ENCODE peak calls at places on chromosome 13, in four cellular contexts. H is aorta, Z is pancreas, O is PC-9. X is an unnamed sample.
A peak's percentile ranks its signal among the peaks of the same experiment; 100 is the strongest.

GRCh38 chr13:84088996-84089395 is 206.7 kb upstream of the SLITRK1 start:
- DNase-seq in H (no peak), Z (no peak), O (no peak), X (no peak)

GRCh38 chr13:65582160-65582559 is 1648.0 kb downstream of the PCDH9 start:
- DNase-seq in H (no peak), Z (no peak), O (no peak), X (no peak)

GRCh38 chr13:51364404-51365008 is 25.0 kb downstream of the SERPINE3 start:
- DNase-seq in H (no peak), Z (no peak), O (no peak), X (no peak)

GRCh38 chr13:81990652-81991051 is 1649.7 kb upstream of the SPRY2 start:
- DNase-seq in H (no peak), Z (no peak), O (no peak), X (no peak)

GRCh38 chr13:45402641-45403040 is 15.5 kb downstream of the SLC25A30 start:
- DNase-seq in H (no peak), Z (peak; percentile 12), O (no peak), X (no peak)

GRCh38 chr13:49897713-49898112 is 38.4 kb downstream of the SPRYD7 start:
- DNase-seq in H (no peak), Z (no peak), O (no peak), X (no peak)

GRCh38 chr13:66265446-66265845 is 964.7 kb downstream of the PCDH9 start:
- DNase-seq in H (no peak), Z (no peak), O (no peak), X (no peak)

GRCh38 chr13:47372742-47373141 is 475.9 kb upstream of the HTR2A start:
- DNase-seq in H (no peak), Z (no peak), O (no peak), X (no peak)

GRCh38 chr13:95067303-95067702 is 233.9 kb downstream of the ABCC4 start:
- DNase-seq in H (no peak), Z (no peak), O (no peak), X (no peak)

GRCh38 chr13:105721056-105721455 is 814.4 kb downstream of the EFNB2 start:
- DNase-seq in H (no peak), Z (no peak), O (no peak), X (no peak)

GRCh38 chr13:99059498-99060070 is 81.7 kb upstream of the DOCK9 start:
- DNase-seq in H (no peak), Z (no peak), O (no peak), X (no peak)

GRCh38 chr13:36261976-36262375 is 35.6 kb downstream of the CCDC169 start:
- DNase-seq in H (no peak), Z (no peak), O (no peak), X (no peak)

GRCh38 chr13:102597029-102598015 is 536 bp downstream of the TPP2 start:
- DNase-seq in H (peak; percentile 63), Z (no peak), O (peak; percentile 6), X (peak; percentile 13)

GRCh38 chr13:102598061-102598460 is 1.3 kb downstream of the TPP2 start:
- DNase-seq in H (no peak), Z (no peak), O (no peak), X (peak; percentile 12)

GRCh38 chr13:102596147-102597028 is at the start of gene TPP2:
- DNase-seq in H (peak; percentile 100), Z (peak; percentile 99), O (peak; percentile 99), X (peak; percentile 98)

DNA sequence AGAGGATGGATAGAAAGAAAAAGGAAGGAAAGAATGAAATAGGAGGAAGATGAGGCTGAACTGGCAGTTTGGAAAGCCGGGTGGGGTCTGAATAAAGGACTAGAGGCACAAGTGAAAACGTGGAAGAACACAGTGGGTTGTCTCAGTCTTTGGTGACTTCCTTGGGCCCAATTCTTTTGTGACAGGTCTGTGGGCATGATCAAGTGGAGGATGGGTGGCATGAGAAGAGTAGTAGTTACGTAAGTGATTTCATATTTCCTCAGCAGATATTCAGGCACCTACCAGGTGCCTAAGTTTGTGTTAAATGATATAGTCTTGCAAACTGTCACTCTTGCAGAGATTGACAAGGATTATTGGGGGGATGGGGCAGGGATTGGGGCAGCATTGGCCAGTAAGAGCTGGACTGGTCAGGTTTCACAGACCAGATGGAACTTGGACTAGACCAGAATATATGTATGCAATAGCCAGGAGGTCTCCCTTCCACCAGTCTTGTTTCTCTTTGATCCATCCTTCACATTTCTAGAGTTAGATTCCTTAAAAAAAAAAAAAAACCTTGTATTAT is 2.7 kb downstream of the TPP2 start:
- DNase-seq in H (no peak), Z (no peak), O (no peak), X (no peak)
- H3K4me1 ChIP-seq in H (peaks cover 3% of the 10 kb centered on the region), Z (peaks cover 4% of the 10 kb centered on the region), O (peaks cover 27% of the 10 kb centered on the region), X (peaks cover 12% of the 10 kb centered on the region)

DNA sequence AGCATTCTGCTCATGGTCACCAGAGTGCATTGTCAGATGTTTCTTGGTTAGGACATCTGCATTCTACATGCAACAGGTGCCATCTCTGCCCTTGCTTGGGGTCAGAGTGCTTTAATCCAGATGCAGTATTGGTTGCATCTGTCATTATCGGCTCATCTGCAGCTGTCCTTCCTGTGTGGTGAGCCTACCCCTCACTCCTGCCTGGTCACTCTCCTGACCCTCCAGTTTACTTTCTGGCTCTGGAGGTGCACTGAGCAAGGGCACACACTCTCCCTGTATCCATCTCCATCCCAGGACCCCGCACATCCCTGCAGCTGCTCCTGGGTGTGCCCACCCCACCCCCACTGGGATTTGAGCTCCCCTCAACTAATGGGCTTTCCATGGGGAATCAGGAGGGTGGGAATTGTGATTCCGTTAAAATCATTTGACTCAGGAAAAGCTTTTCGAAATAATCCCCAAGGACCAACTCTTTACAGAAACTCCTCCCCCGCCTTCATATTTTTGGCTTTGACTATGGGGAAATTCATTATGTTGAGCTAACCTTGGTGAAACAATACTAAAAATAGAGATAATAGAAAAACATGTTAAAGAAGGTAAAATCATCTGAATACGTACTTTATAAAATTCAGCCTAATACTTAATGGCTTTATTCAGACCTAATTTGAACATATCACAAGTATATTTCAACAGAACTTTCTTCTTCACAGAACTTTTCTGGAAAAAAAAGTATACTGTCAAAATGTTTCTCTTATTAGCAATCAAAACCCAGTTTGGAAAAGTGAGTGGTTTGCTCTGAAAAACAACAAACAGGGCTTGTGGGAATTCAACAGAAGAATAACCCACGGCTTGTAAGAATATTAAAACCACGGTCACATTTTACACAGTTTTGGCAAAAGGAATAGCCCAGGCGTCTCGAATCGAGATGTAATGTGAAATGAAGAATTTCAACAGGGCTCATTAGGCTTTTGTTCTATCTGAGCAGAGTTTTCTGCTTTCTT is 70.4 kb downstream of the COL4A2 start:
- DNase-seq in H (no peak), Z (no peak), O (no peak), X (no peak)
- H3K27ac ChIP-seq in H (peak overlapping the region; percentile 91), Z (no peak overlapping the region), O (no peak overlapping the region), X (no peak overlapping the region)

DNA sequence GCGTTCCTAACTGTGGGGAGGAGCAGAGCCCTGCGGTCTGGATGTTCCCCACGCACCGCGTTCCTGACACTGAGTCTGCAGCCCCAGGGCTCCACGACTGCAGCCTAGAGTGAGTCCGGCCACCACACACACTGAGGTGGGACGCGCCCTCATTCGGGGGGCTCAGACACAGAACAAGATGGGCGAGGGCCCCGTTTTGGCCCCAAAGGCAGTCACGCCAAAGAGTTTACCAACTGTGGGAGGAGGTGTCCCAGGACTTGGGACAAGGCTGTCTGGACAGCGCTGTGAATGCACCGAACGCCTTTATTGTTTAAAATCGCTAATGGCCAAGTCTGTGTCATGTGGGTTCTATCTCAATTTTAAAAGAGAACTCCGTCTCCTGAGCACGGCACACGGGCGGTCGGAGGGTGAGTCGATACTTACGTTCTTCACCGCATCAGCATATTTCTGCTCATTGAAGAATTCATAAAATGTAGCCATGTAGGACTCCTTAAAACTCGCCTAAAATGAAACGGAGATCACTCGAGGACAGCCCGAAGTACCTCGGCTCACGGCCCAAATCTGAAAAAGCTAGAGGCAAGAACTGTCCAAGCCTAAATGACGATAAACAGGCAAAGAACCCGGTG is 35.2 kb upstream of the C13orf46 start:
- DNase-seq in H (no peak), Z (no peak), O (no peak), X (no peak)
- H3K36me3 ChIP-seq in H (no peaks in the 10 kb centered on the region), Z (no peaks in the 10 kb centered on the region), O (no peaks in the 10 kb centered on the region), X (no peaks in the 10 kb centered on the region)

GRCh38 chr13:111166882-111167281 is 51.8 kb downstream of the ARHGEF7 start:
- DNase-seq in H (no peak), Z (no peak), O (no peak), X (peak; percentile 29)
- H3K4me1 ChIP-seq in H (peaks cover 5% of the 10 kb centered on the region), Z (peaks cover 12% of the 10 kb centered on the region), O (no peaks in the 10 kb centered on the region), X (peaks cover 11% of the 10 kb centered on the region)